ENCODE peak calls at places on chromosomes 16 and 17, in nine cellular contexts. One of them, this sample, is unnamed.

GRCh38 chr16:27444015-27444414 is 42.0 kb downstream of the IL21R start:
- DNase-seq in stomach: no peak
- DNase-seq in vagina: no peak
- DNase-seq in ovary: no peak
- DNase-seq in astrocyte: peak; percentile 71
- DNase-seq in adrenal gland: no peak
- DNase-seq in IMR-90: peak; percentile 65
- DNase-seq in kidney epithelial cell: no peak
- DNase-seq in chondrocyte: no peak
- DNase-seq in this sample: peak; percentile 71

GRCh38 chr17:56175299-56175935 is 22.1 kb downstream of the ANKFN1 start:
- DNase-seq in stomach: no peak
- DNase-seq in vagina: peak; percentile 52
- DNase-seq in ovary: no peak
- DNase-seq in astrocyte: no peak
- DNase-seq in adrenal gland: no peak
- DNase-seq in IMR-90: no peak
- DNase-seq in kidney epithelial cell: no peak
- DNase-seq in chondrocyte: no peak
- DNase-seq in this sample: no peak

GRCh38 chr17:55852734-55853133 is 101.9 kb downstream of the PCTP start:
- DNase-seq in stomach: no peak
- DNase-seq in vagina: no peak
- DNase-seq in ovary: no peak
- DNase-seq in astrocyte: no peak
- DNase-seq in adrenal gland: no peak
- DNase-seq in IMR-90: no peak
- DNase-seq in kidney epithelial cell: no peak
- DNase-seq in chondrocyte: no peak
- DNase-seq in this sample: no peak

GRCh38 chr17:8621585-8621984 is 8.9 kb downstream of the MYH10 start:
- DNase-seq in stomach: no peak
- DNase-seq in vagina: no peak
- DNase-seq in ovary: no peak
- DNase-seq in astrocyte: peak; percentile 65
- DNase-seq in adrenal gland: no peak
- DNase-seq in IMR-90: peak; percentile 59
- DNase-seq in kidney epithelial cell: no peak
- DNase-seq in chondrocyte: no peak
- DNase-seq in this sample: peak; percentile 55

GRCh38 chr17:49616086-49616485 is 40.4 kb downstream of the NXPH3 start:
- DNase-seq in stomach: no peak
- DNase-seq in vagina: no peak
- DNase-seq in ovary: no peak
- DNase-seq in astrocyte: no peak
- DNase-seq in adrenal gland: no peak
- DNase-seq in IMR-90: no peak
- DNase-seq in kidney epithelial cell: no peak
- DNase-seq in chondrocyte: no peak
- DNase-seq in this sample: no peak

GRCh38 chr17:59838196-59838911 is 54.4 kb downstream of the TUBD1 start:
- DNase-seq in stomach: no peak
- DNase-seq in vagina: no peak
- DNase-seq in ovary: no peak
- DNase-seq in astrocyte: no peak
- DNase-seq in adrenal gland: no peak
- DNase-seq in IMR-90: no peak
- DNase-seq in kidney epithelial cell: no peak
- DNase-seq in chondrocyte: no peak
- DNase-seq in this sample: peak; percentile 66

GRCh38 chr16:70634861-70635260 is 11.5 kb upstream of the IL34 start:
- DNase-seq in stomach: no peak
- DNase-seq in vagina: no peak
- DNase-seq in ovary: no peak
- DNase-seq in astrocyte: peak; percentile 73
- DNase-seq in adrenal gland: no peak
- DNase-seq in IMR-90: peak; percentile 63
- DNase-seq in kidney epithelial cell: no peak
- DNase-seq in chondrocyte: no peak
- DNase-seq in this sample: peak; percentile 69

GRCh38 chr16:16109453-16110110 is 113.7 kb downstream of the ABCC6 start:
- DNase-seq in stomach: no peak
- DNase-seq in vagina: no peak
- DNase-seq in ovary: no peak
- DNase-seq in astrocyte: no peak
- DNase-seq in adrenal gland: no peak
- DNase-seq in IMR-90: no peak
- DNase-seq in kidney epithelial cell: no peak
- DNase-seq in chondrocyte: no peak
- DNase-seq in this sample: no peak

GRCh38 chr16:88617268-88618031 is 20.9 kb upstream of the IL17C start:
- DNase-seq in stomach: no peak
- DNase-seq in vagina: no peak
- DNase-seq in ovary: no peak
- DNase-seq in astrocyte: no peak
- DNase-seq in adrenal gland: no peak
- DNase-seq in IMR-90: peak; percentile 66
- DNase-seq in kidney epithelial cell: no peak
- DNase-seq in chondrocyte: no peak
- DNase-seq in this sample: no peak

GRCh38 chr16:72884037-72884436 is 163.9 kb downstream of the ZFHX3 start:
- DNase-seq in stomach: no peak
- DNase-seq in vagina: no peak
- DNase-seq in ovary: no peak
- DNase-seq in astrocyte: peak; percentile 64
- DNase-seq in adrenal gland: no peak
- DNase-seq in IMR-90: peak; percentile 56
- DNase-seq in kidney epithelial cell: no peak
- DNase-seq in chondrocyte: no peak
- DNase-seq in this sample: peak; percentile 28

GRCh38 chr17:17402558-17402957 is 74.2 kb upstream of the MED9 start:
- DNase-seq in stomach: no peak
- DNase-seq in vagina: no peak
- DNase-seq in ovary: no peak
- DNase-seq in astrocyte: no peak
- DNase-seq in adrenal gland: no peak
- DNase-seq in IMR-90: peak; percentile 36
- DNase-seq in kidney epithelial cell: no peak
- DNase-seq in chondrocyte: no peak
- DNase-seq in this sample: no peak

GRCh38 chr17:58303981-58304734 is 23.4 kb upstream of the MPO start:
- DNase-seq in stomach: peak; percentile 52
- DNase-seq in vagina: no peak
- DNase-seq in ovary: no peak
- DNase-seq in astrocyte: no peak
- DNase-seq in adrenal gland: peak; percentile 63
- DNase-seq in IMR-90: peak; percentile 23
- DNase-seq in kidney epithelial cell: no peak
- DNase-seq in chondrocyte: no peak
- DNase-seq in this sample: peak; percentile 44

GRCh38 chr16:67647681-67648080 is 2.7 kb downstream of the CARMIL2 start:
- DNase-seq in stomach: no peak
- DNase-seq in vagina: no peak
- DNase-seq in ovary: no peak
- DNase-seq in astrocyte: no peak
- DNase-seq in adrenal gland: no peak
- DNase-seq in IMR-90: no peak
- DNase-seq in kidney epithelial cell: no peak
- DNase-seq in chondrocyte: no peak
- DNase-seq in this sample: no peak

GRCh38 chr17:42404326-42405055 is 16.2 kb upstream of the STAT3 start:
- DNase-seq in stomach: no peak
- DNase-seq in vagina: no peak
- DNase-seq in ovary: no peak
- DNase-seq in astrocyte: no peak
- DNase-seq in adrenal gland: no peak
- DNase-seq in IMR-90: no peak
- DNase-seq in kidney epithelial cell: no peak
- DNase-seq in chondrocyte: peak; percentile 72
- DNase-seq in this sample: no peak

GRCh38 chr16:24508614-24509013 is 30.8 kb upstream of the RBBP6 start:
- DNase-seq in stomach: no peak
- DNase-seq in vagina: no peak
- DNase-seq in ovary: no peak
- DNase-seq in astrocyte: peak; percentile 74
- DNase-seq in adrenal gland: peak; percentile 40
- DNase-seq in IMR-90: peak; percentile 79
- DNase-seq in kidney epithelial cell: peak; percentile 12
- DNase-seq in chondrocyte: no peak
- DNase-seq in this sample: peak; percentile 79

GRCh38 chr16:50396770-50397525 is 28.2 kb upstream of the BRD7 start:
- DNase-seq in stomach: no peak
- DNase-seq in vagina: peak; percentile 84
- DNase-seq in ovary: peak; percentile 1
- DNase-seq in astrocyte: peak; percentile 68
- DNase-seq in adrenal gland: no peak
- DNase-seq in IMR-90: peak; percentile 36
- DNase-seq in kidney epithelial cell: peak; percentile 96
- DNase-seq in chondrocyte: no peak
- DNase-seq in this sample: no peak
- TF ChIP-seq CTCF in stomach: no peak
- TF ChIP-seq CTCF in vagina: no peak
- TF ChIP-seq CTCF in ovary: no peak
- TF ChIP-seq CTCF in astrocyte: no peak
- TF ChIP-seq CTCF in adrenal gland: no peak
- TF ChIP-seq CTCF in IMR-90: no peak
- TF ChIP-seq CTCF in kidney epithelial cell: no peak
- TF ChIP-seq CTCF in chondrocyte: no peak
- TF ChIP-seq CTCF in this sample: no peak

GRCh38 chr17:36460265-36460937 is 26.1 kb upstream of the ZNHIT3 start:
- DNase-seq in stomach: no peak
- DNase-seq in vagina: no peak
- DNase-seq in ovary: no peak
- DNase-seq in astrocyte: no peak
- DNase-seq in adrenal gland: no peak
- DNase-seq in IMR-90: no peak
- DNase-seq in kidney epithelial cell: no peak
- DNase-seq in chondrocyte: no peak
- DNase-seq in this sample: no peak
- TF ChIP-seq CTCF in stomach: no peak
- TF ChIP-seq CTCF in vagina: no peak
- TF ChIP-seq CTCF in ovary: no peak
- TF ChIP-seq CTCF in astrocyte: no peak
- TF ChIP-seq CTCF in adrenal gland: no peak
- TF ChIP-seq CTCF in IMR-90: no peak
- TF ChIP-seq CTCF in kidney epithelial cell: no peak
- TF ChIP-seq CTCF in chondrocyte: no peak
- TF ChIP-seq CTCF in this sample: no peak

DNA sequence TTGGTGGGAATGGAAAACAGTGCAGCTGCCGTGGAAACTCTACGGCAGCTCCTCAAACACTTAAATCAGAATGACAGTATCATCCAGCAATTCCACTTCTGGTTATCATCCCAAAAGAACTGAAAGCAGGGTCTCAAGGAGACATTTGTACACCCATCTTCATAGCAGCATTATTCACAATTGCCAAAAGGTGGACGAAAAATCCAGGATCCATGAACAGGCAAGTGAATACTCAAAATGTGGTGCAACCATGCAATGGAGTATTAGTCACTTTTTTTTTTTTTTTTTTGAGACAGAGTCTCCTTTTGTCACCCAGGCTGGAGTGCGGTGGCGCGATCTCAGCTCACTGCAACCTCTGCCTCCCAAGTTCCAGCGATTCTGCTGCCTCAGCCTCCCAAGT is 10.6 kb upstream of the AATK start:
- DNase-seq in stomach: no peak
- DNase-seq in vagina: no peak
- DNase-seq in ovary: no peak
- DNase-seq in astrocyte: no peak
- DNase-seq in adrenal gland: no peak
- DNase-seq in IMR-90: peak; percentile 3
- DNase-seq in kidney epithelial cell: no peak
- DNase-seq in chondrocyte: no peak
- DNase-seq in this sample: no peak
- TF ChIP-seq CTCF in stomach: no peak
- TF ChIP-seq CTCF in vagina: no peak
- TF ChIP-seq CTCF in ovary: no peak
- TF ChIP-seq CTCF in astrocyte: no peak
- TF ChIP-seq CTCF in adrenal gland: no peak
- TF ChIP-seq CTCF in IMR-90: no peak
- TF ChIP-seq CTCF in kidney epithelial cell: no peak
- TF ChIP-seq CTCF in chondrocyte: peak; percentile 12
- TF ChIP-seq CTCF in this sample: no peak

GRCh38 chr17:1162116-1162855 is 17.5 kb downstream of the ABR start:
- DNase-seq in stomach: no peak
- DNase-seq in vagina: no peak
- DNase-seq in ovary: no peak
- DNase-seq in astrocyte: no peak
- DNase-seq in adrenal gland: no peak
- DNase-seq in IMR-90: no peak
- DNase-seq in kidney epithelial cell: no peak
- DNase-seq in chondrocyte: no peak
- DNase-seq in this sample: no peak

GRCh38 chr17:1160591-1161041 is 19.2 kb downstream of the ABR start:
- DNase-seq in stomach: no peak
- DNase-seq in vagina: no peak
- DNase-seq in ovary: no peak
- DNase-seq in astrocyte: peak; percentile 51
- DNase-seq in adrenal gland: no peak
- DNase-seq in IMR-90: no peak
- DNase-seq in kidney epithelial cell: no peak
- DNase-seq in chondrocyte: no peak
- DNase-seq in this sample: no peak

GRCh38 chr17:1165836-1166235 is 13.9 kb downstream of the ABR start:
- DNase-seq in stomach: no peak
- DNase-seq in vagina: no peak
- DNase-seq in ovary: no peak
- DNase-seq in astrocyte: no peak
- DNase-seq in adrenal gland: no peak
- DNase-seq in IMR-90: no peak
- DNase-seq in kidney epithelial cell: no peak
- DNase-seq in chondrocyte: no peak
- DNase-seq in this sample: no peak

GRCh38 chr17:1168537-1169234 is 11.1 kb downstream of the ABR start:
- DNase-seq in stomach: no peak
- DNase-seq in vagina: no peak
- DNase-seq in ovary: no peak
- DNase-seq in astrocyte: no peak
- DNase-seq in adrenal gland: peak; percentile 78
- DNase-seq in IMR-90: no peak
- DNase-seq in kidney epithelial cell: no peak
- DNase-seq in chondrocyte: no peak
- DNase-seq in this sample: no peak

DNA sequence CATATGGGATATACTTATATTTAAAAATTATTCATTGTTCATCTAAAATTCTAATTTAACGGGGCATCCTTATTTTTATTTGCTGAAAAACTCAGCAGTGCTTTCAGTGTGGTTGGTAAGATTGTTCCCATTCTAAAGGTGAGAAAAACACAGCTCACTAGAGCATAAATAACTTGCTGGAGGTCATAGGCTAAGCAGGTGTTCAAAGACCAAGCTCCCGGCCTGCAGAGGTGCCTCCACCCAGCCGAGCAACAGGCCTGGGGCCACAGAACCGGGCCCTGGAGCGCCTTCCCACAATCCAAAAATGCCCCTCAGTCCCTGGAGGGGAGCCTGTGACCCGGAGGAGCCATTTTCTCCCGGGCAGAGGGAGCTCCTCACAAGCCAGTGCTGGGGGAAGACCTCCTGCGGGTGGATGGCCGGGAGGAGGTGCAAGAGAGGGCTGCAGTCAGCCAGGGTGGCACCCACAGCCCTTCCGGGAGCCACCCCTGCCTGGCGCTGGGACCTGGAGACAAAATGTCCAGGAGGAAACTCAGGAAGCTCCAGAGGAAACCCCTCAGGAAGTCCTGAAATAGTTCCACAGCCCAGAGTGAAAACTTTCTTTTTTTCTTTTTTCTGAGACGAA is 14.7 kb downstream of the ABR start:
- DNase-seq in stomach: no peak
- DNase-seq in vagina: no peak
- DNase-seq in ovary: no peak
- DNase-seq in astrocyte: no peak
- DNase-seq in adrenal gland: no peak
- DNase-seq in IMR-90: no peak
- DNase-seq in kidney epithelial cell: no peak
- DNase-seq in chondrocyte: no peak
- DNase-seq in this sample: no peak
- TF ChIP-seq CTCF in stomach: no peak
- TF ChIP-seq CTCF in vagina: no peak
- TF ChIP-seq CTCF in ovary: no peak
- TF ChIP-seq CTCF in astrocyte: no peak
- TF ChIP-seq CTCF in adrenal gland: no peak
- TF ChIP-seq CTCF in IMR-90: no peak
- TF ChIP-seq CTCF in kidney epithelial cell: no peak
- TF ChIP-seq CTCF in chondrocyte: no peak
- TF ChIP-seq CTCF in this sample: no peak

This sample was measured in fibroblast of pulmonary artery.